ENCODE peak calls at places on chromosome 13, in eight cellular contexts. One of them, this sample, is unnamed.

GRCh38 chr13:40149611-40150283 is 494.3 kb downstream of the COG6 start:
- DNase-seq in stimulated activated CD4-positive, alpha-beta T cell treated with anti-CD3 and anti-CD28 coated beads, Interleukin-1b, Interleukin-23, amount 100 ng/mL, for 48 hours: peak
- DNase-seq in progenitor cell of endocrine pancreas: no peak
- DNase-seq in spleen: no peak
- DNase-seq in renal cortical epithelial cell: peak
- DNase-seq in OCI-LY7: no peak
- DNase-seq in head of caudate nucleus: no peak
- DNase-seq in mammary epithelial cell: peak
- DNase-seq in this sample: no peak

GRCh38 chr13:37413161-37413560 is 185.4 kb downstream of the POSTN start:
- DNase-seq in head of caudate nucleus: no peak
- DNase-seq in OCI-LY7: no peak
- DNase-seq in progenitor cell of endocrine pancreas: no peak
- DNase-seq in renal cortical epithelial cell: no peak
- DNase-seq in mammary epithelial cell: no peak
- DNase-seq in stimulated activated CD4-positive, alpha-beta T cell treated with anti-CD3 and anti-CD28 coated beads, Interleukin-1b, Interleukin-23, amount 100 ng/mL, for 48 hours: no peak
- DNase-seq in spleen: no peak
- DNase-seq in this sample: no peak

GRCh38 chr13:46100191-46100877 is 4.5 kb downstream of the CPB2 start:
- DNase-seq in head of caudate nucleus: no peak
- DNase-seq in stimulated activated CD4-positive, alpha-beta T cell treated with anti-CD3 and anti-CD28 coated beads, Interleukin-1b, Interleukin-23, amount 100 ng/mL, for 48 hours: no peak
- DNase-seq in mammary epithelial cell: no peak
- DNase-seq in OCI-LY7: peak
- DNase-seq in progenitor cell of endocrine pancreas: no peak
- DNase-seq in renal cortical epithelial cell: no peak
- DNase-seq in spleen: no peak
- DNase-seq in this sample: no peak

GRCh38 chr13:97448503-97449251 is 14.7 kb downstream of the RAP2A start:
- DNase-seq in renal cortical epithelial cell: peak
- DNase-seq in stimulated activated CD4-positive, alpha-beta T cell treated with anti-CD3 and anti-CD28 coated beads, Interleukin-1b, Interleukin-23, amount 100 ng/mL, for 48 hours: no peak
- DNase-seq in OCI-LY7: no peak
- DNase-seq in progenitor cell of endocrine pancreas: no peak
- DNase-seq in spleen: no peak
- DNase-seq in mammary epithelial cell: no peak
- DNase-seq in head of caudate nucleus: no peak
- DNase-seq in this sample: no peak

GRCh38 chr13:102597029-102598015 is 536 bp downstream of the TPP2 start:
- DNase-seq in progenitor cell of endocrine pancreas: peak
- DNase-seq in stimulated activated CD4-positive, alpha-beta T cell treated with anti-CD3 and anti-CD28 coated beads, Interleukin-1b, Interleukin-23, amount 100 ng/mL, for 48 hours: peak
- DNase-seq in mammary epithelial cell: peak
- DNase-seq in OCI-LY7: peak
- DNase-seq in spleen: no peak
- DNase-seq in head of caudate nucleus: peak
- DNase-seq in renal cortical epithelial cell: peak
- DNase-seq in this sample: peak

GRCh38 chr13:111187879-111188643 is 73.0 kb downstream of the ARHGEF7 start:
- DNase-seq in renal cortical epithelial cell: peak
- DNase-seq in OCI-LY7: no peak
- DNase-seq in mammary epithelial cell: peak
- DNase-seq in stimulated activated CD4-positive, alpha-beta T cell treated with anti-CD3 and anti-CD28 coated beads, Interleukin-1b, Interleukin-23, amount 100 ng/mL, for 48 hours: no peak
- DNase-seq in spleen: no peak
- DNase-seq in head of caudate nucleus: no peak
- DNase-seq in progenitor cell of endocrine pancreas: no peak
- DNase-seq in this sample: peak

GRCh38 chr13:21683034-21683733 is 12.3 kb downstream of the FGF9 start:
- DNase-seq in renal cortical epithelial cell: peak
- DNase-seq in mammary epithelial cell: peak
- DNase-seq in head of caudate nucleus: no peak
- DNase-seq in progenitor cell of endocrine pancreas: no peak
- DNase-seq in spleen: no peak
- DNase-seq in OCI-LY7: no peak
- DNase-seq in stimulated activated CD4-positive, alpha-beta T cell treated with anti-CD3 and anti-CD28 coated beads, Interleukin-1b, Interleukin-23, amount 100 ng/mL, for 48 hours: no peak
- DNase-seq in this sample: peak

GRCh38 chr13:68099616-68100015 is 869.5 kb upstream of the PCDH9 start:
- DNase-seq in stimulated activated CD4-positive, alpha-beta T cell treated with anti-CD3 and anti-CD28 coated beads, Interleukin-1b, Interleukin-23, amount 100 ng/mL, for 48 hours: no peak
- DNase-seq in spleen: no peak
- DNase-seq in progenitor cell of endocrine pancreas: no peak
- DNase-seq in head of caudate nucleus: no peak
- DNase-seq in renal cortical epithelial cell: peak
- DNase-seq in mammary epithelial cell: peak
- DNase-seq in OCI-LY7: no peak
- DNase-seq in this sample: no peak

GRCh38 chr13:31896427-31896826 is 135.1 kb upstream of the FRY start:
- DNase-seq in head of caudate nucleus: no peak
- DNase-seq in renal cortical epithelial cell: no peak
- DNase-seq in OCI-LY7: no peak
- DNase-seq in progenitor cell of endocrine pancreas: no peak
- DNase-seq in stimulated activated CD4-positive, alpha-beta T cell treated with anti-CD3 and anti-CD28 coated beads, Interleukin-1b, Interleukin-23, amount 100 ng/mL, for 48 hours: no peak
- DNase-seq in mammary epithelial cell: peak
- DNase-seq in spleen: no peak
- DNase-seq in this sample: no peak

GRCh38 chr13:40644838-40645620 is 21.4 kb downstream of the FOXO1 start:
- DNase-seq in renal cortical epithelial cell: no peak
- DNase-seq in progenitor cell of endocrine pancreas: no peak
- DNase-seq in OCI-LY7: peak
- DNase-seq in mammary epithelial cell: peak
- DNase-seq in head of caudate nucleus: no peak
- DNase-seq in stimulated activated CD4-positive, alpha-beta T cell treated with anti-CD3 and anti-CD28 coated beads, Interleukin-1b, Interleukin-23, amount 100 ng/mL, for 48 hours: peak
- DNase-seq in spleen: no peak
- DNase-seq in this sample: no peak